ENCODE peak calls at places on chromosomes 3 and 15, in eight cellular contexts. U is cardiac muscle cell, P is thoracic aorta, G is OCI-LY7, Q is PC-3, T is BJ, L is IMR-90, V is HCT116. X is an unnamed sample.

GRCh38 chr3:72044231-72044935 is 259.4 kb upstream of the PROK2 start:
- DNase-seq in U (no peak), P (no peak), G (no peak), Q (no peak), T (peak; percentile 18), L (no peak), V (no peak), X (no peak)

GRCh38 chr15:46442901-46443590 is 808.2 kb downstream of the SQOR start:
- DNase-seq in U (no peak), P (no peak), G (no peak), Q (no peak), T (no peak), L (no peak), V (no peak), X (no peak)

GRCh38 chr3:185693985-185694675 is 108.0 kb downstream of the SENP2 start:
- DNase-seq in U (no peak), P (no peak), G (no peak), Q (peak; percentile 30), T (no peak), L (peak; percentile 59), V (no peak), X (no peak)

GRCh38 chr3:14156843-14157561 is 21.4 kb downstream of the XPC start:
- DNase-seq in U (no peak), P (no peak), G (no peak), Q (no peak), T (no peak), L (no peak), V (no peak), X (no peak)

GRCh38 chr15:77514635-77515421 is 94.1 kb downstream of the HMG20A start:
- DNase-seq in U (no peak), P (no peak), G (no peak), Q (no peak), T (no peak), L (no peak), V (no peak), X (no peak)

GRCh38 chr3:55721716-55722484 is 234.8 kb upstream of the WNT5A start:
- DNase-seq in U (peak; percentile 57), P (no peak), G (peak; percentile 83), Q (peak; percentile 56), T (no peak), L (peak; percentile 51), V (no peak), X (no peak)

GRCh38 chr15:63348392-63348791 is 33.3 kb downstream of the CA12 start:
- DNase-seq in U (no peak), P (no peak), G (no peak), Q (peak; percentile 85), T (no peak), L (peak; percentile 63), V (no peak), X (no peak)

GRCh38 chr3:189309400-189309975 is 137.7 kb downstream of the TPRG1 start:
- DNase-seq in U (no peak), P (no peak), G (no peak), Q (no peak), T (no peak), L (no peak), V (no peak), X (no peak)

GRCh38 chr15:65189102-65189740 is 4.1 kb upstream of the CLPX start:
- DNase-seq in U (peak; percentile 65), P (no peak), G (peak; percentile 66), Q (peak; percentile 54), T (no peak), L (peak; percentile 67), V (peak; percentile 63), X (peak; percentile 28)

GRCh38 chr3:46566040-46566631 is at the start of gene LRRC2:
- DNase-seq in U (peak; percentile 52), P (no peak), G (no peak), Q (peak; percentile 49), T (peak; percentile 15), L (peak; percentile 76), V (no peak), X (no peak)

GRCh38 chr3:192804502-192804901 is 77.2 kb upstream of the FGF12 start:
- DNase-seq in U (no peak), P (no peak), G (no peak), Q (no peak), T (no peak), L (no peak), V (no peak), X (no peak)

GRCh38 chr15:57462391-57462790 is 86.1 kb downstream of the CGNL1 start:
- DNase-seq in U (no peak), P (no peak), G (no peak), Q (peak; percentile 81), T (no peak), L (peak; percentile 4), V (no peak), X (no peak)

GRCh38 chr15:90062729-90063684 is 39.3 kb downstream of the IDH2 start:
- DNase-seq in U (no peak), P (no peak), G (no peak), Q (no peak), T (no peak), L (no peak), V (no peak), X (no peak)

GRCh38 chr15:90067181-90067952 is 34.9 kb downstream of the IDH2 start:
- DNase-seq in U (no peak), P (no peak), G (no peak), Q (no peak), T (no peak), L (no peak), V (no peak), X (no peak)

GRCh38 chr15:90065682-90066049 is 36.6 kb downstream of the IDH2 start:
- DNase-seq in U (no peak), P (no peak), G (no peak), Q (no peak), T (no peak), L (no peak), V (no peak), X (no peak)

GRCh38 chr15:90063733-90064247 is 38.5 kb downstream of the IDH2 start:
- DNase-seq in U (no peak), P (no peak), G (no peak), Q (no peak), T (no peak), L (no peak), V (no peak), X (no peak)

GRCh38 chr15:90064931-90065681 is 37.2 kb downstream of the IDH2 start:
- DNase-seq in U (peak; percentile 88), P (no peak), G (no peak), Q (no peak), T (no peak), L (no peak), V (no peak), X (no peak)
- H3K4me3 ChIP-seq in U (no peak overlapping the region), P (peak overlapping the region; percentile 26), G (no peak overlapping the region), Q (no peak overlapping the region), T (no peak overlapping the region), L (no peak overlapping the region), V (no peak overlapping the region), X (no peak overlapping the region)

GRCh38 chr3:184578218-184578617 is 16.6 kb downstream of the EPHB3 start:
- DNase-seq in U (no peak), P (no peak), G (no peak), Q (no peak), T (no peak), L (no peak), V (no peak), X (no peak)

GRCh38 chr3:184579513-184579912 is 17.9 kb downstream of the EPHB3 start:
- DNase-seq in U (no peak), P (no peak), G (no peak), Q (no peak), T (no peak), L (no peak), V (no peak), X (no peak)

GRCh38 chr3:184580376-184580775 is 18.8 kb downstream of the EPHB3 start:
- DNase-seq in U (no peak), P (no peak), G (no peak), Q (no peak), T (no peak), L (no peak), V (no peak), X (no peak)

GRCh38 chr3:184577546-184577945 is 16.0 kb downstream of the EPHB3 start:
- DNase-seq in U (no peak), P (no peak), G (no peak), Q (no peak), T (no peak), L (no peak), V (no peak), X (no peak)

GRCh38 chr3:184578822-184579221 is 17.2 kb downstream of the EPHB3 start:
- DNase-seq in U (no peak), P (no peak), G (no peak), Q (no peak), T (no peak), L (no peak), V (no peak), X (no peak)
- H3K36me3 ChIP-seq in U (peaks cover 60% of the 10 kb centered on the region), P (no peaks in the 10 kb centered on the region), G (no peaks in the 10 kb centered on the region), Q (peaks cover 4% of the 10 kb centered on the region), T (peaks cover 30% of the 10 kb centered on the region), L (peaks cover 75% of the 10 kb centered on the region), V (no peaks in the 10 kb centered on the region), X (no peaks in the 10 kb centered on the region)

GRCh38 chr3:58012302-58012701 is 4.1 kb downstream of the FLNB start:
- DNase-seq in U (no peak), P (no peak), G (no peak), Q (no peak), T (no peak), L (no peak), V (no peak), X (peak; percentile 43)
- H3K4me3 ChIP-seq in U (no peak overlapping the region), P (peak overlapping the region; percentile 90), G (no peak overlapping the region), Q (peak overlapping the region; percentile 96), T (no peak overlapping the region), L (no peak overlapping the region), V (no peak overlapping the region), X (no peak overlapping the region)

GRCh38 chr15:90972133-90972532 is 17.4 kb downstream of the RCCD1 start:
- DNase-seq in U (no peak), P (no peak), G (no peak), Q (no peak), T (no peak), L (no peak), V (no peak), X (no peak)
- H3K36me3 ChIP-seq in U (peaks cover 49% of the 10 kb centered on the region), P (peaks cover 3% of the 10 kb centered on the region), G (peaks cover 94% of the 10 kb centered on the region), Q (peaks cover 58% of the 10 kb centered on the region), T (peaks cover 2% of the 10 kb centered on the region), L (peaks cover 34% of the 10 kb centered on the region), V (peaks cover 63% of the 10 kb centered on the region), X (peaks cover 25% of the 10 kb centered on the region)

GRCh38 chr3:47573190-47574172 is 5.2 kb downstream of the CSPG5 start:
- DNase-seq in U (peak; percentile 25), P (no peak), G (no peak), Q (no peak), T (no peak), L (no peak), V (no peak), X (no peak)
- H3K4me3 ChIP-seq in U (no peak overlapping the region), P (no peak overlapping the region), G (no peak overlapping the region), Q (no peak overlapping the region), T (no peak overlapping the region), L (no peak overlapping the region), V (no peak overlapping the region), X (no peak overlapping the region)

DNA sequence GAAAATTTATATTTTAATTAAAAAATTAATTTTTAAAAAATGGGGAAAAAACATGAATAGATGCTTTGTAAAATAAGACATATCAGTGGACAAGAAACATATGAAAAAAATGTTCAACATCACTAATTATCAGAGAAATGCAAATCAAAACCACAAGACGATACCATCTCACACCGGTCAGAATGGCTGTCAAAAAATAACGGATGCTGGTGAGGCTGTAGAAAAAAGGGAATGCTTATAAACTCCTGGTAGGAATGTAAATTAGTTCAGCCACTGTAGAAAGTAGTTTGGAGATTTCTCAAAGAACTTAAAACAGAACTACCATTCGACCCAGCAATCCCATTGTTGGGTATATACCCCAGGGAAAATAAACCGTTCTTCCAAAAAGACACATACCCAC is 93.8 kb downstream of the XRN1 start:
- DNase-seq in U (no peak), P (no peak), G (no peak), Q (no peak), T (no peak), L (no peak), V (no peak), X (no peak)
- H3K36me3 ChIP-seq in U (peaks cover 36% of the 10 kb centered on the region), P (peaks cover 36% of the 10 kb centered on the region), G (peaks cover 70% of the 10 kb centered on the region), Q (peaks cover 3% of the 10 kb centered on the region), T (peaks cover 3% of the 10 kb centered on the region), L (peaks cover 28% of the 10 kb centered on the region), V (no peaks in the 10 kb centered on the region), X (peaks cover 7% of the 10 kb centered on the region)